ENCODE peak calls at places on chromosomes 4 and X, in ten cellular contexts. W, M, X, H, V, E, D, O, F and Y are unnamed samples.
A peak's percentile ranks its signal among the peaks of the same experiment; 100 is the strongest.

GRCh38 chr4:1017706-1018105 is 6.3 kb downstream of the FGFRL1 start:
- DNase-seq in F (no peak), M (no peak), W (no peak), D (no peak), V (no peak), H (no peak), X (no peak), O (no peak), E (no peak), Y (no peak)

GRCh38 chr4:164438321-164438720 is 315.6 kb upstream of the SMIM31 start:
- DNase-seq in X (peak; percentile 35), D (no peak), F (peak; percentile 59), M (no peak), O (no peak), V (no peak), E (no peak), W (no peak), H (no peak), Y (no peak)

GRCh38 chrX:17860811-17861495 is at the start of gene RAI2:
- DNase-seq in H (peak; percentile 67), M (peak; percentile 50), O (peak; percentile 55), X (no peak), F (peak; percentile 64), V (peak; percentile 33), E (no peak), W (no peak), D (peak; percentile 15), Y (no peak)

GRCh38 chrX:47854474-47854873 is 17.8 kb downstream of the ZNF81 start:
- DNase-seq in O (peak; percentile 29), E (no peak), V (no peak), X (peak; percentile 20), F (no peak), W (no peak), D (peak; percentile 4), M (peak; percentile 30), H (peak; percentile 36), Y (peak; percentile 16)

GRCh38 chrX:140141444-140142029 is 176.2 kb upstream of the CXorf66 start:
- DNase-seq in O (no peak), W (no peak), F (no peak), V (peak; percentile 19), X (peak; percentile 11), D (peak; percentile 19), M (peak; percentile 41), H (peak; percentile 21), E (no peak), Y (peak; percentile 14)

GRCh38 chr4:90226734-90227133 is 99.5 kb downstream of the CCSER1 start:
- DNase-seq in E (no peak), M (no peak), O (no peak), F (peak; percentile 54), W (no peak), X (peak; percentile 93), D (no peak), V (no peak), H (no peak), Y (peak; percentile 6)

GRCh38 chr4:116925900-116926457 is 159.4 kb downstream of the TRAM1L1 start:
- DNase-seq in M (peak; percentile 56), H (peak; percentile 37), F (peak; percentile 88), V (no peak), E (no peak), O (peak; percentile 43), W (no peak), D (no peak), X (peak; percentile 12), Y (no peak)

GRCh38 chr4:77893451-77893850 is 30.8 kb downstream of the MRPL1 start:
- DNase-seq in X (no peak), V (no peak), F (no peak), H (no peak), W (no peak), O (no peak), M (no peak), E (no peak), D (no peak), Y (no peak)

GRCh38 chr4:83405844-83406816 is 49.5 kb downstream of the HELQ start:
- DNase-seq in X (peak; percentile 19), W (no peak), O (no peak), D (no peak), E (no peak), M (no peak), V (no peak), F (no peak), H (no peak), Y (no peak)

GRCh38 chr4:189656551-189657165 is 284.0 kb upstream of the FRG1 start:
- DNase-seq in V (no peak), E (no peak), W (no peak), X (no peak), F (no peak), H (no peak), O (no peak), D (no peak), M (peak; percentile 45), Y (no peak)

GRCh38 chr4:35252866-35253265 is 991.4 kb downstream of the ARAP2 start:
- DNase-seq in M (no peak), O (no peak), D (no peak), W (no peak), E (no peak), H (no peak), V (no peak), F (peak; percentile 67), X (peak; percentile 1), Y (no peak)

GRCh38 chrX:153973127-153974002 is 811 bp downstream of the TMEM187 start:
- DNase-seq in M (no peak), W (no peak), D (no peak), X (peak; percentile 5), O (no peak), V (peak; percentile 45), F (peak; percentile 52), H (no peak), E (no peak), Y (no peak)

GRCh38 chr4:140300271-140300970 is 73.0 kb upstream of the SCOC start:
- DNase-seq in O (no peak), H (no peak), E (peak; percentile 66), F (peak; percentile 82), V (no peak), D (peak; percentile 8), M (peak; percentile 45), X (peak; percentile 79), W (no peak), Y (peak; percentile 83)